ENCODE peak calls at places on chromosomes 2 and 18, in eight cellular contexts. Q is RWPE1, K is ovary, X is H9, R is MM.1S, D is nephron progenitor cell, J is astrocyte of the spinal cord, U is tibial artery. B is an unnamed sample.

GRCh38 chr2:58271826-58272225 is 30.7 kb upstream of the FANCL start:
- DNase-seq in X (no peak), J (no peak), K (no peak), Q (no peak), D (no peak), U (no peak), R (no peak), B (no peak)

GRCh38 chr2:113910110-113910717 is 20.3 kb downstream of the ACTR3 start:
- DNase-seq in J (no peak), Q (no peak), R (no peak), K (no peak), U (no peak), X (no peak), D (no peak), B (no peak)

GRCh38 chr2:79971807-79972206 is 332.7 kb downstream of the LRRTM1 start:
- DNase-seq in K (no peak), R (no peak), X (peak), Q (no peak), U (no peak), J (no peak), D (no peak), B (no peak)

GRCh38 chr18:47779381-47779780 is 151.1 kb downstream of the SMAD2 start:
- DNase-seq in K (no peak), Q (no peak), U (no peak), D (no peak), R (no peak), J (no peak), X (no peak), B (no peak)

GRCh38 chr2:79016315-79016714 is 9.2 kb upstream of the REG3G start:
- DNase-seq in K (no peak), U (no peak), D (no peak), J (no peak), R (no peak), Q (no peak), X (no peak), B (no peak)

GRCh38 chr2:241179894-241180293 is 8.6 kb upstream of the ANO7 start:
- DNase-seq in U (no peak), J (no peak), D (no peak), K (no peak), Q (no peak), R (no peak), X (no peak), B (peak)

GRCh38 chr2:69601179-69601612 is 42.3 kb downstream of the AAK1 start:
- DNase-seq in X (no peak), K (no peak), J (peak), R (no peak), D (no peak), Q (peak), U (no peak), B (no peak)

GRCh38 chr2:20771296-20771695 is 51.6 kb downstream of the LDAH start:
- DNase-seq in K (no peak), U (no peak), X (no peak), R (no peak), Q (no peak), D (no peak), J (no peak), B (no peak)

GRCh38 chr2:114684404-114684803 is 242.0 kb downstream of the DPP10 start:
- DNase-seq in D (no peak), R (no peak), J (no peak), Q (no peak), X (peak), U (no peak), K (no peak), B (no peak)

GRCh38 chr2:105176429-105176828 is 65.1 kb upstream of the GPR45 start:
- DNase-seq in D (no peak), J (no peak), U (no peak), X (no peak), R (no peak), K (no peak), Q (no peak), B (no peak)

GRCh38 chr2:133942363-133942762 is 311.5 kb upstream of the MGAT5 start:
- DNase-seq in K (no peak), Q (no peak), U (no peak), D (no peak), J (no peak), X (no peak), R (no peak), B (no peak)

GRCh38 chr18:35582310-35582682 is 756 bp downstream of the GALNT1 start:
- DNase-seq in U (no peak), D (no peak), X (no peak), K (no peak), Q (no peak), J (no peak), R (no peak), B (peak)

GRCh38 chr2:54560146-54560881 is 104.2 kb downstream of the SPTBN1 start:
- DNase-seq in D (peak), R (peak), K (peak), J (peak), X (no peak), U (peak), Q (peak), B (peak)

GRCh38 chr2:10039658-10040410 is 3.5 kb upstream of the KLF11 start:
- DNase-seq in Q (no peak), K (no peak), U (no peak), J (peak), R (no peak), D (no peak), X (no peak), B (no peak)

GRCh38 chr2:73175663-73176204 is 26.6 kb upstream of the NOTO start:
- DNase-seq in Q (no peak), X (peak), R (peak), D (peak), U (peak), K (peak), J (peak), B (peak)

GRCh38 chr18:48913201-48913600 is 37.6 kb downstream of the SMAD7 start:
- DNase-seq in Q (no peak), J (no peak), D (no peak), U (peak), K (no peak), X (peak), R (peak), B (no peak)

GRCh38 chr2:3076848-3077735 is 300.5 kb downstream of the EIPR1 start:
- DNase-seq in U (no peak), R (no peak), D (no peak), J (no peak), K (no peak), X (no peak), Q (no peak), B (no peak)

GRCh38 chr18:23934252-23934651 is 80.3 kb upstream of the TTC39C start:
- DNase-seq in X (no peak), R (no peak), Q (no peak), U (no peak), J (no peak), K (no peak), D (no peak), B (no peak)

GRCh38 chr2:161355985-161356384 is 47.8 kb downstream of the PSMD14 start:
- DNase-seq in D (no peak), U (no peak), X (no peak), K (no peak), R (no peak), J (no peak), Q (no peak), B (no peak)

GRCh38 chr2:173017657-173018420 is 57.8 kb upstream of the MAP3K20 start:
- DNase-seq in D (no peak), X (no peak), K (no peak), Q (no peak), U (no peak), J (no peak), R (no peak), B (no peak)

GRCh38 chr2:15425707-15426106 is 135.4 kb downstream of the NBAS start:
- DNase-seq in U (no peak), J (no peak), Q (no peak), R (no peak), D (peak), K (no peak), X (peak), B (no peak)

GRCh38 chr18:28267878-28268625 is 91.1 kb upstream of the CDH2 start:
- DNase-seq in R (no peak), K (no peak), X (no peak), D (no peak), J (peak), U (no peak), Q (no peak), B (no peak)

GRCh38 chr18:25284861-25285574 is 66.9 kb downstream of the ZNF521 start:
- DNase-seq in R (no peak), K (peak), X (no peak), D (no peak), U (no peak), Q (no peak), J (peak), B (no peak)

GRCh38 chr2:9252002-9252357 is 45.4 kb downstream of the ASAP2 start:
- DNase-seq in U (no peak), J (no peak), R (no peak), K (no peak), D (peak), X (no peak), Q (no peak), B (no peak)

GRCh38 chr2:235500110-235500760 is 6.4 kb downstream of the AGAP1 start:
- DNase-seq in Q (no peak), K (no peak), X (no peak), J (no peak), U (no peak), D (no peak), R (peak), B (no peak)

GRCh38 chr2:45439788-45440773 is 171.0 kb downstream of the SRBD1 start:
- DNase-seq in D (no peak), R (peak), J (no peak), U (no peak), K (no peak), Q (no peak), X (no peak), B (peak)

GRCh38 chr2:138829326-138829725 is 49.1 kb upstream of the NXPH2 start:
- DNase-seq in D (peak), Q (peak), K (no peak), R (peak), X (peak), U (no peak), J (peak), B (peak)

GRCh38 chr18:47150824-47151366 is 595 bp upstream of the HDHD2 start:
- DNase-seq in D (peak), Q (no peak), R (peak), X (no peak), K (peak), J (no peak), U (no peak), B (no peak)

GRCh38 chr2:216664593-216665034 is 30.7 kb downstream of the IGFBP5 start:
- DNase-seq in R (no peak), K (no peak), D (no peak), Q (no peak), J (no peak), X (no peak), U (no peak), B (no peak)

GRCh38 chr18:9068346-9068745 is 34.2 kb upstream of the NDUFV2 start:
- DNase-seq in U (no peak), K (no peak), R (no peak), X (no peak), D (no peak), J (no peak), Q (peak), B (no peak)

GRCh38 chr2:62550466-62550865 is 44.5 kb upstream of the TMEM17 start:
- DNase-seq in U (no peak), R (no peak), J (no peak), Q (no peak), D (no peak), K (no peak), X (no peak), B (no peak)

GRCh38 chr2:215920244-215921100 is 92.9 kb downstream of the MREG start:
- DNase-seq in K (peak), Q (peak), D (peak), U (peak), X (peak), J (peak), R (peak), B (peak)

GRCh38 chr2:44671896-44672295 is 269.6 kb upstream of the SIX3 start:
- DNase-seq in Q (no peak), X (no peak), D (no peak), K (no peak), J (no peak), U (no peak), R (no peak), B (no peak)

GRCh38 chr2:49248506-49248905 is 94.2 kb upstream of the FSHR start:
- DNase-seq in X (no peak), U (no peak), R (no peak), D (no peak), J (peak), Q (peak), K (no peak), B (no peak)

GRCh38 chr18:42094875-42095274 is 139.8 kb downstream of the PIK3C3 start:
- DNase-seq in X (no peak), J (no peak), D (no peak), Q (no peak), U (no peak), K (no peak), R (no peak), B (no peak)

GRCh38 chr2:64751286-64752260 is 97.9 kb upstream of the SERTAD2 start:
- DNase-seq in Q (peak), K (peak), J (peak), X (no peak), R (peak), D (no peak), U (no peak), B (no peak)

GRCh38 chr2:24972315-24972958 is 682 bp upstream of the DNAJC27 start:
- DNase-seq in K (peak), J (peak), Q (peak), X (no peak), D (peak), R (peak), U (peak), B (peak)

GRCh38 chr18:24656044-24656443 is 195.6 kb downstream of the HRH4 start:
- DNase-seq in R (no peak), U (no peak), K (no peak), J (no peak), Q (no peak), D (no peak), X (no peak), B (no peak)

GRCh38 chr2:18603867-18604572 is 14.7 kb upstream of the NT5C1B start:
- DNase-seq in K (no peak), D (no peak), R (no peak), J (no peak), U (no peak), Q (no peak), X (no peak), B (no peak)

GRCh38 chr2:34498561-34498960 is 899.5 kb upstream of the FAM98A start:
- DNase-seq in D (no peak), X (no peak), J (no peak), K (no peak), U (no peak), R (no peak), Q (no peak), B (no peak)

DNA sequence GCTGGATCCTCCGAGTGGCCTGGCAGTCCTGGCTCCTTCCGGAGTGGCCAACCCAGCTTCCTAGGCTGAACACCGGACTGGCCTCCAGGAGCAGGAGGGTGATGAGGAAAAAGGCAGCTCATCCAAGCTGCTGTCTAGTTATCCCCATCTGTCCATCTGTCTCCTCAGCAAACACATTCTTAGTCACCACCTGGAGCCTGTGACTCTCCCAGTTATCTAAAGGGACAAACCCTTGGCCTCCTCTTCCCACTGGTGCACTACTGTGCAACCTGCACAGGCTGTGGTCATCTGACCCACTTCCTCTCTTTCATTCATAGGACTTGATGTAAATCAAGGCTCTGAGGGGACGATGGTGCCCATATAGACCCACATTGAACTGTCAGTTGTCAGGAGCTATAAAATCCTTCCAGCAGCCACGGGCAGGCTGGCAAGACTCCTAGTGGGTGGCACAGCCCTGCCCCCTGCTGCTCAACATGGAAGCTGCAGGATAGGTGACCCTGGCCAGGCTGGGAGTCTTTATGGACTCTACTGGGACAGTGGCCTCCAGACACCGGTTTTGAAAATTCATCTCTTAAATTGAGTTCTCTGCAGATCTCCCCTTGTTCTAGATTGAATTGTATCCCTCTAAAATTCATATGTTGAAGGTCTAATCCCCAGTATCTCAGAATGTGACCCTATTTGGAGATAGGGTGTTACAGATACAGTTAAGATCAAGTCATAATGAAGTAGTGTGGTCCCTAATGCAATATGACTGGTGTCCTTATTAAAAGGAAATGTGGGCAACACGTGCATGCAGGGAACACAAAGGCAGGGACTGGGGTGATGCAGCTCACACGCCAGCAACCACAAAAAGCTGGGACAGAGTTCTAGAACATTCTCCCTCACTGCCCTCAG is 29.3 kb upstream of the DUSP2 start:
- DNase-seq in Q (peak), K (peak), J (peak), U (peak), R (peak), X (peak), D (peak), B (peak)
- TF ChIP-seq CTCF in Q (peak), K (peak), J (peak), U (peak), R (peak), X (peak), D (peak), B (peak)

GRCh38 chr2:177108890-177109289 is 103.7 kb upstream of the HNRNPA3 start:
- DNase-seq in D (no peak), U (no peak), J (no peak), R (peak), K (no peak), Q (no peak), X (no peak), B (no peak)

GRCh38 chr2:177101930-177102329 is 110.7 kb upstream of the HNRNPA3 start:
- DNase-seq in X (no peak), R (no peak), D (no peak), J (no peak), U (no peak), K (no peak), Q (no peak), B (no peak)

DNA sequence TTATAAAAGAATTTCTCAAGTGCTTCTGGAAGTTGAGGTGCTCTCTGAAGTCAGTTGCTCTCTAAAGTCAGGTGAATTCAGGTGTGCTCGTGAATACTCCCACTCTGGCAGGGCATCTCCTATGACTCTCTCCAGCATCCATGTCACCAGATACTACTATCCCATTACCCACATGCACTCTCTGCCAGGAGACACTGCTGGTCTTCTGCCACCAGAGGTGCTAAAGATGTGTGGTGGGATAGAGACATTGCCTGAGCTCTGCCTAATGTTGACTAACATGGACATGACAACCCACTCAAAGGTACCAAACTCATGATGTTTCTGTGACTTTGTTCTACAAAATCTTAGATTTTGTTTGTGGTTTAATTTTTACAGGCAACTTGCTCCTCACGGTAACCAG is 106.4 kb upstream of the HNRNPA3 start:
- DNase-seq in Q (peak), D (no peak), R (no peak), J (no peak), U (no peak), X (peak), K (no peak), B (no peak)
- TF ChIP-seq CTCF in Q (no peak), D (no peak), R (peak), J (no peak), U (no peak), X (peak), K (no peak), B (no peak)

DNA sequence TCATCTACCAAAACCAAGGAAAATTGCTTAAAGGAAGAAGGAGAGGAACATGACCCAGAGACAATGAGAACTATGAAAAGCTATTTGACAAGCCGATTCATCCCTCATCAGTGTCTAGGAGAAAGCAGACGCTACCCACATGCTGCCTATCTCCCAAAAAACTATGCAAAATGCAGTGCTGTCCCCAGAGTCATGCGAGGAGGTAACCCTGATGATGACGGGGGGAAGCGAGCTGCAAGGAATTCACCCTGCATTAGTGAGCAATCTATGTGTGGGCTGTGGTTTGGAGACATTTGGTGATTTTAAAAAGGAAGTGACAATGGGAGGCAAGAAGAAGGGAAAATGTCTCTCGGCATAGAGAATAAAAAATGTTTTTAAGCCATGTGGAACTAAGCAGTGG is 472.7 kb downstream of the CMPK2 start:
- DNase-seq in K (no peak), U (no peak), X (no peak), J (no peak), D (no peak), R (no peak), Q (no peak), B (peak)
- TF ChIP-seq CTCF in K (no peak), U (no peak), X (no peak), J (no peak), D (no peak), R (no peak), Q (no peak), B (no peak)

GRCh38 chr2:157468931-157469708 is 25.2 kb upstream of the CYTIP start:
- DNase-seq in X (no peak), J (peak), D (no peak), R (peak), K (no peak), Q (peak), U (no peak), B (peak)
- TF ChIP-seq CTCF in X (no peak), J (no peak), D (no peak), R (no peak), K (no peak), Q (no peak), U (no peak), B (no peak)

DNA sequence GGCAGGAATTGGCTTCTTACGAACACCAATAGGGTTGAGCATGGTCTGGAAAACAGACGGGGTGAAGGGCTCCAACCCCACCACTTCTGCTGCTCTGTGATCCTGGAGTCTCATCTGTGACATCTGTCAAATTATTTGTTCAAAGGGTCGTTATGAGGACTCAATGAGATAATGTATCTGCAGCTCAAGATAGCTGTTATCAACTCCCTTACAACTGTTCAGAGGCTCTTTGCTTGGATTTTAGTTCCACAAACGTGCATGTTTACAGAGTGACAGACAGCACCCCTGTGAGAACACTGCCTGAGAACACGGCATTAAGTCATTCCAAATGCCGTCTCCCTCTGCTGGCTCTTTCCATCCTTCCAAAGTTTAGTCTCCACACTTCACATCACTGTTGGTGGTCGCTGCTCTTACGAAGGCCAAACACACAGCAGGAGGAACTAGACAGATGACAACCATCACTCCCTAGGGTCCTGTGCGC is 220.5 kb downstream of the ANAPC1 start:
- DNase-seq in U (no peak), R (no peak), D (no peak), K (no peak), X (no peak), Q (no peak), J (peak), B (no peak)
- TF ChIP-seq CTCF in U (no peak), R (no peak), D (no peak), K (no peak), X (no peak), Q (no peak), J (peak), B (no peak)